ENCODE peak calls at places on chromosomes 3 and 15, in five cellular contexts. D is SJCRH30, Y is left lung, G is body of pancreas, V is tibial nerve. P is an unnamed sample.

GRCh38 chr3:169746924-169747323 is 17.9 kb downstream of the TERC start:
- DNase-seq in D (no peak), Y (no peak), G (no peak), V (no peak), P (no peak)

GRCh38 chr15:35545316-35545824 is 595 bp downstream of the DPH6 start:
- DNase-seq in D (peak), Y (peak), G (peak), V (peak), P (no peak)

GRCh38 chr3:134487406-134487805 is 1.5 kb downstream of the CEP63 start:
- DNase-seq in D (no peak), Y (no peak), G (no peak), V (no peak), P (no peak)

GRCh38 chr15:100710213-100710612 is 107.8 kb downstream of the ASB7 start:
- DNase-seq in D (no peak), Y (no peak), G (peak), V (no peak), P (no peak)

GRCh38 chr3:38579551-38580449 is 69.7 kb downstream of the SCN5A start:
- DNase-seq in D (peak), Y (no peak), G (no peak), V (no peak), P (peak)

GRCh38 chr3:17302170-17302569 is 417.4 kb downstream of the PLCL2 start:
- DNase-seq in D (no peak), Y (no peak), G (no peak), V (no peak), P (no peak)

GRCh38 chr3:147758786-147759185 is 349.6 kb downstream of the ZIC1 start:
- DNase-seq in D (no peak), Y (no peak), G (no peak), V (peak), P (no peak)

GRCh38 chr15:48397841-48398240 is 66.6 kb downstream of the DUT start:
- DNase-seq in D (no peak), Y (no peak), G (no peak), V (no peak), P (no peak)

GRCh38 chr3:45793482-45794176 is 2.7 kb downstream of the SLC6A20 start:
- DNase-seq in D (no peak), Y (no peak), G (peak), V (no peak), P (peak)

GRCh38 chr3:142642956-142643355 is 46.8 kb downstream of the PLS1 start:
- DNase-seq in D (no peak), Y (no peak), G (no peak), V (no peak), P (no peak)

GRCh38 chr3:70516081-70516480 is 203.6 kb upstream of the MDFIC2 start:
- DNase-seq in D (no peak), Y (no peak), G (peak), V (no peak), P (no peak)

GRCh38 chr3:107392549-107393165 is 15.4 kb downstream of the CCDC54 start:
- DNase-seq in D (no peak), Y (no peak), G (no peak), V (no peak), P (no peak)

GRCh38 chr15:90529369-90530249 is at the start of gene CRTC3:
- DNase-seq in D (peak), Y (peak), G (peak), V (no peak), P (peak)

GRCh38 chr3:80696280-80696679 is 928.5 kb upstream of the ROBO1 start:
- DNase-seq in D (no peak), Y (no peak), G (peak), V (no peak), P (no peak)

GRCh38 chr3:123471106-123471505 is 22.2 kb upstream of the ADCY5 start:
- DNase-seq in D (no peak), Y (no peak), G (no peak), V (no peak), P (no peak)

GRCh38 chr3:119292666-119293065 is 1.5 kb upstream of the ARHGAP31 start:
- DNase-seq in D (no peak), Y (no peak), G (no peak), V (no peak), P (no peak)

GRCh38 chr3:133293397-133294107 is 106.3 kb upstream of the BFSP2 start:
- DNase-seq in D (no peak), Y (no peak), G (no peak), V (no peak), P (no peak)

GRCh38 chr15:41881550-41881924 is 12.3 kb downstream of the SPTBN5 start:
- DNase-seq in D (no peak), Y (no peak), G (no peak), V (no peak), P (no peak)

GRCh38 chr3:181326637-181327223 is 337.2 kb upstream of the DNAJC19 start:
- DNase-seq in D (no peak), Y (no peak), G (no peak), V (peak), P (no peak)

GRCh38 chr15:101267320-101268104 is 9.8 kb downstream of the SELENOS start:
- DNase-seq in D (no peak), Y (no peak), G (peak), V (peak), P (no peak)

GRCh38 chr3:14803101-14803980 is 15.4 kb upstream of the FGD5 start:
- DNase-seq in D (peak), Y (peak), G (no peak), V (no peak), P (no peak)

GRCh38 chr3:52896613-52897012 is 735 bp downstream of the STIMATE start:
- DNase-seq in D (no peak), Y (no peak), G (no peak), V (no peak), P (no peak)

GRCh38 chr3:76487446-76487845 is 552.5 kb upstream of the ROBO2 start:
- DNase-seq in D (no peak), Y (no peak), G (no peak), V (no peak), P (no peak)

GRCh38 chr15:91289324-91289723 is 189.3 kb downstream of the SV2B start:
- DNase-seq in D (no peak), Y (no peak), G (no peak), V (no peak), P (no peak)

GRCh38 chr3:81581966-81582599 is 179.4 kb downstream of the GBE1 start:
- DNase-seq in D (peak), Y (no peak), G (peak), V (peak), P (no peak)

GRCh38 chr3:71131385-71131871 is 452.1 kb downstream of the FOXP1 start:
- DNase-seq in D (no peak), Y (no peak), G (no peak), V (no peak), P (no peak)

GRCh38 chr3:55929154-55929869 is 442.2 kb upstream of the WNT5A start:
- DNase-seq in D (no peak), Y (no peak), G (no peak), V (no peak), P (no peak)

GRCh38 chr3:121493431-121493830 is 52.4 kb downstream of the POLQ start:
- DNase-seq in D (no peak), Y (no peak), G (no peak), V (no peak), P (no peak)

GRCh38 chr15:37035349-37035748 is 65.0 kb downstream of the MEIS2 start:
- DNase-seq in D (no peak), Y (no peak), G (no peak), V (no peak), P (no peak)

GRCh38 chr3:136994772-136995516 is 37.2 kb downstream of the IL20RB start:
- DNase-seq in D (no peak), Y (peak), G (peak), V (peak), P (peak)

GRCh38 chr3:9553949-9554513 is 409 bp upstream of the LHFPL4 start:
- DNase-seq in D (no peak), Y (no peak), G (no peak), V (no peak), P (no peak)

GRCh38 chr3:9552252-9552999 is 1.2 kb downstream of the LHFPL4 start:
- DNase-seq in D (peak), Y (peak), G (peak), V (no peak), P (peak)

GRCh38 chr3:9550999-9551398 is 2.6 kb downstream of the LHFPL4 start:
- DNase-seq in D (no peak), Y (no peak), G (no peak), V (no peak), P (no peak)

GRCh38 chr3:9549600-9549999 is 4.0 kb downstream of the LHFPL4 start:
- DNase-seq in D (no peak), Y (no peak), G (no peak), V (no peak), P (no peak)

GRCh38 chr3:9553021-9553948 is at the start of gene LHFPL4:
- DNase-seq in D (no peak), Y (no peak), G (no peak), V (no peak), P (no peak)
- H3K4me3 ChIP-seq in D (no peak), Y (no peak), G (no peak), V (no peak), P (no peak)

GRCh38 chr15:82679626-82680199 is 30.0 kb downstream of the AP3B2 start:
- DNase-seq in D (no peak), Y (no peak), G (no peak), V (no peak), P (no peak)
- H3K4me3 ChIP-seq in D (no peak), Y (peak), G (peak), V (peak), P (no peak)

GRCh38 chr3:11637901-11638668 is 5.6 kb downstream of the VGLL4 start:
- DNase-seq in D (no peak), Y (no peak), G (no peak), V (no peak), P (no peak)
- H3K4me3 ChIP-seq in D (no peak), Y (no peak), G (no peak), V (peak), P (no peak)

DNA sequence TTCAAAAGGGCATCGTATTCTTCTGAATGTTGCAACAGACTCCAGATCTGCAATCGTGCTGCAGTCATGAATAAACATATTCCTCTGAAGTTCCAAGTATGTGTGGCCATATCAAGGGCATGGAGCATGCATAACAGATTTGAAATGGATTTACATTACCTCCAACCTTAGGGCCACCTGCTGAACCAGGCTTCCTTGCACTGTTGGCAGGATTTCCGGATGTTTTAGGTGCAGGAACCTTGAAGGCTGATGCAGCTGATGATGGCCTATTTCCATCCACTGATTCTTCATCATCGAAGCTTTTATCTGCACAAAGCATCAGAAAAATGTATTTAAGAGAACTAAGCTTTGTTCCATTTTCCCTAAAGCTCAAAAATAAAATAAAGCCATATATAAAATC is 73.5 kb downstream of the CLASP2 start:
- DNase-seq in D (no peak), Y (no peak), G (no peak), V (no peak), P (no peak)
- H3K4me3 ChIP-seq in D (no peak), Y (no peak), G (no peak), V (no peak), P (no peak)

GRCh38 chr15:51622269-51623180 is at the start of gene DMXL2:
- DNase-seq in D (peak), Y (peak), G (peak), V (peak), P (peak)

GRCh38 chr15:51620647-51621046 is 1.9 kb downstream of the DMXL2 start:
- DNase-seq in D (no peak), Y (no peak), G (no peak), V (no peak), P (no peak)

GRCh38 chr15:51619331-51620033 is 3.1 kb downstream of the DMXL2 start:
- DNase-seq in D (no peak), Y (peak), G (no peak), V (no peak), P (no peak)

GRCh38 chr15:51621917-51622268 is 678 bp downstream of the DMXL2 start:
- DNase-seq in D (peak), Y (peak), G (peak), V (peak), P (peak)

GRCh38 chr15:51621155-51621554 is 1.4 kb downstream of the DMXL2 start:
- DNase-seq in D (no peak), Y (no peak), G (no peak), V (no peak), P (no peak)
- H3K4me3 ChIP-seq in D (peak), Y (peak), G (no peak), V (peak), P (no peak)

DNA sequence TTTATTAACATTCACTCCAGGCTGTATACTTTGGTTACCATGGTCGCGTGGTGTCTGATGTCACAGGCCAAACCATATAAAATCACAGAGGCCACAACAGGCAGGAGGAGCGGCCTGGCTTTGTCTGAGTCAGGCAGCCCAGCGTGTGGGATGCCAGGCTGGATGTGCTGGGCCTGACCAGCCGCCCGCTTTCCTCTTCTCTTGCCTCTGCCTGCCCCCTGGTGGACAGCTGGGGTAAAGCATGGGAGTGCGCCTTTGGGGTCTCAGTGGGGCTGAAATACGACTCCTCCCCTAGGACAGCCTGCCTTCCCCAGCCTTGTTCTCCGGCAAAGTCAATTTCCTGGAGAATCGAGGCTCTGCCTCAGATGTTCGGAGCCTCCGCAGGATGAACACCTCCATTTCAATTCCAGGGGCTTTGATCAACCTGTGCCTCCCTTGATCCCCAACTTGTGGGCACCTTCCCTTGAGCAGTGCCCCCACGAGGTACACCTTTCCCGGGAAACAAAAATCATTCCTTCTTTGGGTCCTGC is 78.2 kb downstream of the CCNL1 start:
- DNase-seq in D (peak), Y (peak), G (peak), V (peak), P (peak)
- H3K4me3 ChIP-seq in D (peak), Y (no peak), G (no peak), V (no peak), P (no peak)

GRCh38 chr15:69099976-69100375 is 60.5 kb upstream of the GLCE start:
- DNase-seq in D (no peak), Y (no peak), G (no peak), V (no peak), P (no peak)

GRCh38 chr15:69096197-69096596 is 64.2 kb upstream of the GLCE start:
- DNase-seq in D (peak), Y (no peak), G (no peak), V (no peak), P (no peak)

GRCh38 chr15:69104050-69104750 is 56.2 kb upstream of the GLCE start:
- DNase-seq in D (no peak), Y (no peak), G (no peak), V (no peak), P (no peak)

GRCh38 chr15:69098688-69099087 is 61.7 kb upstream of the GLCE start:
- DNase-seq in D (no peak), Y (no peak), G (no peak), V (no peak), P (no peak)

GRCh38 chr15:69100821-69101220 is 59.6 kb upstream of the GLCE start:
- DNase-seq in D (no peak), Y (no peak), G (no peak), V (no peak), P (no peak)
- H3K4me3 ChIP-seq in D (no peak), Y (no peak), G (no peak), V (no peak), P (no peak)

GRCh38 chr15:68808770-68809169 is 11.9 kb downstream of the ANP32A start:
- DNase-seq in D (no peak), Y (no peak), G (no peak), V (no peak), P (peak)

GRCh38 chr15:68812596-68813548 is 7.8 kb downstream of the ANP32A start:
- DNase-seq in D (peak), Y (no peak), G (no peak), V (no peak), P (no peak)

GRCh38 chr15:68809517-68809916 is 11.2 kb downstream of the ANP32A start:
- DNase-seq in D (no peak), Y (no peak), G (no peak), V (no peak), P (no peak)

GRCh38 chr15:68814596-68814995 is 6.1 kb downstream of the ANP32A start:
- DNase-seq in D (no peak), Y (no peak), G (no peak), V (no peak), P (no peak)

GRCh38 chr15:68812069-68812468 is 8.6 kb downstream of the ANP32A start:
- DNase-seq in D (no peak), Y (no peak), G (no peak), V (no peak), P (no peak)
- H3K4me3 ChIP-seq in D (no peak), Y (no peak), G (no peak), V (no peak), P (no peak)

DNA sequence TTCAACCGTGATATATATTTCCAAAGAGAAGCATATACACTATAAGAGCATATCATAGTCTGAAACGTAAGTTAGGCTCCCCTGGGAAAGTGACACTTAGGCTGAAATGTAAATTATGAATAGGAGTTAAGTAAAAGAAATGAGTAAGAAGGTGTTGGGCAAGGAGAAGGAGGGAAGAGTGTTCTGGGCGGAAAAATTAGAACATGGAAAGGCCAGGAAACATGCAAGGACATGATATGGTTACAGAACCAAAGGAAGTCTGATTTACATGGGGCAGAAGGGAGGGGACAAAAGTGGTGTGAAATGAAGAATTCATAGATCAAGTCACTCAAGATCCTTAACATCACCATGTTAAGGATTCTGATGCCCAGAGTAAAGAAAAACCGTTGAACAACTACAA is 75.2 kb downstream of the SCAPER start:
- DNase-seq in D (no peak), Y (no peak), G (no peak), V (no peak), P (no peak)
- H3K4me3 ChIP-seq in D (no peak), Y (no peak), G (no peak), V (no peak), P (no peak)

DNA sequence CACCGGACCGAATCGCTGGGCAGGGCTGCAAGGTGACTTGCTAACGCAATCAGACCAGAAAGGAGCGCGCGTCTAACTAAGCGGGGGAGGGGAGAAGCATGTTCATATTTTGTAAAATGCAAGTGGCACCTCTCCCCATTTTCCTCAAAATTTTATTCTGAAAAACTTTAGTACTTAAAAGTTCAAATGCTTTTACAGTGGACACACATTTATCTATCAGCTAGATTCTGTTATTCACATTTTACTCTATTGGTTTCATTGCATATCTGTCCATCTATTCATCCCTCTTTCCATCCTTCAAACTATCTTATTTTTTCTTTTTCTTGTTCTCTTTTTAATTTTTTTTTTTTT is 46.1 kb upstream of the KLHL25 start:
- DNase-seq in D (no peak), Y (no peak), G (no peak), V (no peak), P (no peak)
- H3K4me3 ChIP-seq in D (no peak), Y (no peak), G (no peak), V (peak), P (no peak)

P was measured in lower leg skin.